ENCODE peak calls at places on chromosomes 12 and 14, in four cellular contexts. One of them, this sample, is unnamed.

GRCh38 chr14:92613008-92613658 is 99.6 kb downstream of the RIN3 start:
- DNase-seq in endothelial cell of umbilical vein: no peak
- DNase-seq in tibial artery: no peak
- DNase-seq in lower lobe of right lung: peak; percentile 71
- DNase-seq in this sample: peak; percentile 41

GRCh38 chr14:90774316-90774715 is 41.9 kb downstream of the TTC7B start:
- DNase-seq in endothelial cell of umbilical vein: no peak
- DNase-seq in tibial artery: no peak
- DNase-seq in lower lobe of right lung: no peak
- DNase-seq in this sample: no peak

GRCh38 chr12:12263909-12264308 is 2.9 kb downstream of the LRP6 start:
- DNase-seq in endothelial cell of umbilical vein: no peak
- DNase-seq in tibial artery: no peak
- DNase-seq in lower lobe of right lung: no peak
- DNase-seq in this sample: no peak

GRCh38 chr12:12898136-12898712 is 6.9 kb downstream of the GPRC5A start:
- DNase-seq in endothelial cell of umbilical vein: no peak
- DNase-seq in tibial artery: no peak
- DNase-seq in lower lobe of right lung: no peak
- DNase-seq in this sample: no peak

GRCh38 chr14:67853748-67854147 is 34.2 kb downstream of the RAD51B start:
- DNase-seq in endothelial cell of umbilical vein: no peak
- DNase-seq in tibial artery: no peak
- DNase-seq in lower lobe of right lung: no peak
- DNase-seq in this sample: no peak

GRCh38 chr14:65421201-65421981 is 8.9 kb downstream of the FUT8 start:
- DNase-seq in endothelial cell of umbilical vein: no peak
- DNase-seq in tibial artery: no peak
- DNase-seq in lower lobe of right lung: no peak
- DNase-seq in this sample: no peak

GRCh38 chr12:106418970-106419369 is 61.4 kb downstream of the POLR3B start:
- DNase-seq in endothelial cell of umbilical vein: peak; percentile 59
- DNase-seq in tibial artery: no peak
- DNase-seq in lower lobe of right lung: no peak
- DNase-seq in this sample: no peak

GRCh38 chr12:54389536-54390175 is 5.1 kb upstream of the ZNF385A start:
- DNase-seq in endothelial cell of umbilical vein: no peak
- DNase-seq in tibial artery: no peak
- DNase-seq in lower lobe of right lung: no peak
- DNase-seq in this sample: no peak

GRCh38 chr14:32697704-32698103 is 241.0 kb upstream of the NPAS3 start:
- DNase-seq in endothelial cell of umbilical vein: peak; percentile 27
- DNase-seq in tibial artery: no peak
- DNase-seq in lower lobe of right lung: no peak
- DNase-seq in this sample: no peak

GRCh38 chr14:65231286-65231980 is 129.1 kb upstream of the MAX start:
- DNase-seq in endothelial cell of umbilical vein: no peak
- DNase-seq in tibial artery: no peak
- DNase-seq in lower lobe of right lung: no peak
- DNase-seq in this sample: no peak

GRCh38 chr14:53152909-53153701 is at the start of gene DDHD1:
- DNase-seq in endothelial cell of umbilical vein: peak; percentile 67
- DNase-seq in tibial artery: peak; percentile 68
- DNase-seq in lower lobe of right lung: peak; percentile 86
- DNase-seq in this sample: peak; percentile 92

GRCh38 chr12:68804654-68805591 is 3.1 kb upstream of the MDM2 start:
- DNase-seq in endothelial cell of umbilical vein: no peak
- DNase-seq in tibial artery: no peak
- DNase-seq in lower lobe of right lung: no peak
- DNase-seq in this sample: no peak

GRCh38 chr14:94005324-94005723 is 8.2 kb downstream of the CCDC197 start:
- DNase-seq in endothelial cell of umbilical vein: no peak
- DNase-seq in tibial artery: no peak
- DNase-seq in lower lobe of right lung: no peak
- DNase-seq in this sample: no peak

GRCh38 chr12:132690112-132690511 is 2.7 kb downstream of the PXMP2 start:
- DNase-seq in endothelial cell of umbilical vein: no peak
- DNase-seq in tibial artery: no peak
- DNase-seq in lower lobe of right lung: no peak
- DNase-seq in this sample: no peak

GRCh38 chr12:67714648-67715047 is 66.1 kb downstream of the DYRK2 start:
- DNase-seq in endothelial cell of umbilical vein: no peak
- DNase-seq in tibial artery: no peak
- DNase-seq in lower lobe of right lung: no peak
- DNase-seq in this sample: no peak

GRCh38 chr12:121240484-121241202 is 30.7 kb downstream of the P2RX4 start:
- DNase-seq in endothelial cell of umbilical vein: no peak
- DNase-seq in tibial artery: peak; percentile 61
- DNase-seq in lower lobe of right lung: peak; percentile 83
- DNase-seq in this sample: peak; percentile 88

GRCh38 chr12:112714166-112714565 is 77.4 kb upstream of the RPH3A start:
- DNase-seq in endothelial cell of umbilical vein: no peak
- DNase-seq in tibial artery: no peak
- DNase-seq in lower lobe of right lung: no peak
- DNase-seq in this sample: no peak

GRCh38 chr14:96297000-96297399 is 41.0 kb downstream of the BDKRB1 start:
- DNase-seq in endothelial cell of umbilical vein: peak; percentile 22
- DNase-seq in tibial artery: no peak
- DNase-seq in lower lobe of right lung: no peak
- DNase-seq in this sample: no peak

GRCh38 chr14:92310776-92311375 is 12.1 kb upstream of the SLC24A4 start:
- DNase-seq in endothelial cell of umbilical vein: no peak
- DNase-seq in tibial artery: no peak
- DNase-seq in lower lobe of right lung: no peak
- DNase-seq in this sample: no peak

DNA sequence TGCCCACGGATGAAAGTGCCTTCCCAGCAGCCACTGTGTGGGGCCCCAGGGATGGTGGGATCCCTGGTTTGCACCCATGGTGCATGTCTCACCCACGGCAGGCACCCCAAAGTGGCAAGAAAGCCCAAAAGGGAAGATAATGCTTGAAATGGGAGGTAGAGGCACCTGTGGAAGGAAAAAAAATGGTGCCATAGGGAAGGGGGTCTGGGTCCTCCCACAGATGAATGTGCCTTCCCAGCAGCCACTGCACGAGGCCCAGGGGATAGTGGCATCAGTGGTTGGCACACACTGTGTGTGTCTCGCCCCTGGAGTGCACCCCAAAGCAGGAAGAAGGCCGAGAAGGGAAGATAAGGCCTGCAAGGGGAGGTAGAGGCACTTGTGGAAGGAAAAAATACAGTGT is 264.2 kb downstream of the ALG10 start:
- DNase-seq in endothelial cell of umbilical vein: no peak
- DNase-seq in tibial artery: no peak
- DNase-seq in lower lobe of right lung: no peak
- DNase-seq in this sample: no peak
- H3K9me3 ChIP-seq in endothelial cell of umbilical vein: no peaks in the 10 kb centered on the region
- H3K9me3 ChIP-seq in tibial artery: peaks cover 41% of the 10 kb centered on the region
- H3K9me3 ChIP-seq in lower lobe of right lung: peaks cover 35% of the 10 kb centered on the region
- H3K9me3 ChIP-seq in this sample: no peaks in the 10 kb centered on the region

GRCh38 chr14:19743256-19743655 is at the start of gene OR4Q3:
- DNase-seq in endothelial cell of umbilical vein: no peak
- DNase-seq in tibial artery: no peak
- DNase-seq in lower lobe of right lung: no peak
- DNase-seq in this sample: no peak
- H3K9me3 ChIP-seq in endothelial cell of umbilical vein: no peaks in the 10 kb centered on the region
- H3K9me3 ChIP-seq in tibial artery: no peaks in the 10 kb centered on the region
- H3K9me3 ChIP-seq in lower lobe of right lung: no peaks in the 10 kb centered on the region
- H3K9me3 ChIP-seq in this sample: no peaks in the 10 kb centered on the region

DNA sequence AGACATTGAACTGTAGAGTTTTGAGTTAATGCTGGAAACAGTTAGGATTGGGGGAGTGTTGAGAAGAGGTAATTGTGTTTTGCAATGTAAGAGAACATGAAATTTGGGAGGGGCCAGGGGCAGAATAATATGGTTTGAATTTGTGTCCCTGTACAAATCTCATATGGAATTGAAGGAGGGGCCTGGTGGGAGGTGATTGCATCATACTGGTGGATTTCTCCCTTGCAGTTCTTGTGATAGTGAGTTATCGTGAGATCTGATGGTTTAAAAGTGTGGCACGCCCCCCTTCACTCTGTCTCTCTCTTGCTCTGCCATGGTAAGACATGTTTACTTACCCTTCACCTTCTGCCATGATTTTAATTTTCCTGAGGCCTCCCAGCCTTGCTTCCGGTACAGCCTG is 876.0 kb upstream of the FBXO33 start:
- DNase-seq in endothelial cell of umbilical vein: no peak
- DNase-seq in tibial artery: no peak
- DNase-seq in lower lobe of right lung: no peak
- DNase-seq in this sample: no peak
- H3K9me3 ChIP-seq in endothelial cell of umbilical vein: no peaks in the 10 kb centered on the region
- H3K9me3 ChIP-seq in tibial artery: no peaks in the 10 kb centered on the region
- H3K9me3 ChIP-seq in lower lobe of right lung: no peaks in the 10 kb centered on the region
- H3K9me3 ChIP-seq in this sample: no peaks in the 10 kb centered on the region

GRCh38 chr14:101315802-101316296 is 245.4 kb upstream of the DIO3 start:
- DNase-seq in endothelial cell of umbilical vein: no peak
- DNase-seq in tibial artery: no peak
- DNase-seq in lower lobe of right lung: no peak
- DNase-seq in this sample: no peak

GRCh38 chr14:101322223-101322622 is 239.1 kb upstream of the DIO3 start:
- DNase-seq in endothelial cell of umbilical vein: no peak
- DNase-seq in tibial artery: no peak
- DNase-seq in lower lobe of right lung: no peak
- DNase-seq in this sample: no peak

GRCh38 chr14:101318271-101318670 is 243.0 kb upstream of the DIO3 start:
- DNase-seq in endothelial cell of umbilical vein: no peak
- DNase-seq in tibial artery: no peak
- DNase-seq in lower lobe of right lung: no peak
- DNase-seq in this sample: no peak

GRCh38 chr14:101323111-101323510 is 238.2 kb upstream of the DIO3 start:
- DNase-seq in endothelial cell of umbilical vein: no peak
- DNase-seq in tibial artery: no peak
- DNase-seq in lower lobe of right lung: no peak
- DNase-seq in this sample: no peak

DNA sequence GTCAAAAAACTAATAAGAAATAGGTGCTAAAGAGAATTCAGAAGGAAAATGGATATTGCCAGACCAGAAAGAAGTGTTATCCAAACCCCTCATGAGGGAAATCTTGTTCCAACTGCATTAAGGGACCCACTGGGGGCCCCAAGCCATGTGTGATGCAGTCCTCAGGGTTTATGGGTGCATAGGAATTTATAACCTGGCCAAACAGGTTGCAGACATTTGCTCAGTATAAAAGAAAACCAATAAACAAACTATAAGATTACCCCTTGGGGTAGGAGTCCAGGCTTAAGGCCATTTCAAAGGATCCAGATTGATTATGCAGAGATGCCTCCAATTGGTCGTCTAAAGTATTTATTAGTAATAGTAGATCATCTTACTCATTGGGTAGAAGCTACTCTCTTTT is 240.9 kb upstream of the DIO3 start:
- DNase-seq in endothelial cell of umbilical vein: no peak
- DNase-seq in tibial artery: no peak
- DNase-seq in lower lobe of right lung: no peak
- DNase-seq in this sample: no peak
- H3K9me3 ChIP-seq in endothelial cell of umbilical vein: no peaks in the 10 kb centered on the region
- H3K9me3 ChIP-seq in tibial artery: peaks cover 22% of the 10 kb centered on the region
- H3K9me3 ChIP-seq in lower lobe of right lung: peaks cover 27% of the 10 kb centered on the region
- H3K9me3 ChIP-seq in this sample: peaks cover 3% of the 10 kb centered on the region

GRCh38 chr14:27242874-27243273 is 645.0 kb upstream of the NOVA1 start:
- DNase-seq in endothelial cell of umbilical vein: peak; percentile 10
- DNase-seq in tibial artery: no peak
- DNase-seq in lower lobe of right lung: no peak
- DNase-seq in this sample: no peak
- H3K9me3 ChIP-seq in endothelial cell of umbilical vein: no peaks in the 10 kb centered on the region
- H3K9me3 ChIP-seq in tibial artery: no peaks in the 10 kb centered on the region
- H3K9me3 ChIP-seq in lower lobe of right lung: no peaks in the 10 kb centered on the region
- H3K9me3 ChIP-seq in this sample: no peaks in the 10 kb centered on the region

GRCh38 chr12:31967569-31967968 is 8.4 kb downstream of the RESF1 start:
- DNase-seq in endothelial cell of umbilical vein: no peak
- DNase-seq in tibial artery: no peak
- DNase-seq in lower lobe of right lung: no peak
- DNase-seq in this sample: no peak
- H3K9me3 ChIP-seq in endothelial cell of umbilical vein: no peaks in the 10 kb centered on the region
- H3K9me3 ChIP-seq in tibial artery: no peaks in the 10 kb centered on the region
- H3K9me3 ChIP-seq in lower lobe of right lung: no peaks in the 10 kb centered on the region
- H3K9me3 ChIP-seq in this sample: no peaks in the 10 kb centered on the region

GRCh38 chr12:113744802-113745395 is 221.2 kb downstream of the RBM19 start:
- DNase-seq in endothelial cell of umbilical vein: no peak
- DNase-seq in tibial artery: no peak
- DNase-seq in lower lobe of right lung: no peak
- DNase-seq in this sample: no peak
- H3K9me3 ChIP-seq in endothelial cell of umbilical vein: no peaks in the 10 kb centered on the region
- H3K9me3 ChIP-seq in tibial artery: no peaks in the 10 kb centered on the region
- H3K9me3 ChIP-seq in lower lobe of right lung: no peaks in the 10 kb centered on the region
- H3K9me3 ChIP-seq in this sample: no peaks in the 10 kb centered on the region

This sample was measured in T-helper 17 cell.